ENCODE peak calls at places on chromosomes 1 and 21, in four cellular contexts. J, P, Q and M are unnamed samples.

GRCh38 chr21:14084068-14084501 is 126.7 kb downstream of the LIPI start:
- DNase-seq in J (no peak), P (no peak), Q (no peak), M (no peak)

GRCh38 chr1:219913005-219913404 is 15.4 kb downstream of the SLC30A10 start:
- DNase-seq in J (no peak), P (no peak), Q (no peak), M (no peak)

GRCh38 chr1:6757719-6758435 is 27.4 kb upstream of the CAMTA1 start:
- DNase-seq in J (no peak), P (peak; percentile 27), Q (no peak), M (no peak)

GRCh38 chr1:28104866-28105467 is 16.6 kb upstream of the EYA3 start:
- DNase-seq in J (peak; percentile 76), P (peak; percentile 48), Q (no peak), M (no peak)

GRCh38 chr21:44418108-44418875 is 37.0 kb upstream of the LRRC3 start:
- DNase-seq in J (no peak), P (no peak), Q (peak; percentile 60), M (no peak)

GRCh38 chr1:1374068-1374860 is 743 bp downstream of the AURKAIP1 start:
- DNase-seq in J (no peak), P (no peak), Q (peak; percentile 86), M (no peak)

GRCh38 chr1:8122160-8122476 is 96.0 kb upstream of the ERRFI1 start:
- DNase-seq in J (no peak), P (peak; percentile 46), Q (no peak), M (no peak)

GRCh38 chr1:211281322-211282022 is 22.3 kb downstream of the RCOR3 start:
- DNase-seq in J (no peak), P (peak; percentile 44), Q (no peak), M (no peak)

GRCh38 chr1:88191917-88192316 is 492.2 kb upstream of the PKN2 start:
- DNase-seq in J (no peak), P (no peak), Q (no peak), M (no peak)

GRCh38 chr1:160144921-160145320 is 6.5 kb upstream of the ATP1A4 start:
- DNase-seq in J (no peak), P (peak; percentile 9), Q (no peak), M (no peak)

GRCh38 chr1:234908571-234908970 is 220.1 kb downstream of the TOMM20 start:
- DNase-seq in J (no peak), P (no peak), Q (peak; percentile 49), M (no peak)

GRCh38 chr21:34129039-34129891 is 55.9 kb downstream of the MRPS6 start:
- DNase-seq in J (peak; percentile 23), P (peak; percentile 90), Q (no peak), M (no peak)

GRCh38 chr1:209504571-209504970 is 78.9 kb upstream of the CAMK1G start:
- DNase-seq in J (no peak), P (no peak), Q (no peak), M (no peak)

GRCh38 chr1:174337000-174337681 is 110.6 kb upstream of the GPR52 start:
- DNase-seq in J (no peak), P (no peak), Q (no peak), M (no peak)

GRCh38 chr1:236143104-236143948 is 987 bp downstream of the GPR137B start:
- DNase-seq in J (peak; percentile 62), P (peak; percentile 67), Q (no peak), M (no peak)

GRCh38 chr1:193104496-193104905 is 713 bp downstream of the GLRX2 start:
- DNase-seq in J (peak; percentile 71), P (peak; percentile 47), Q (peak; percentile 76), M (peak; percentile 58)

GRCh38 chr1:1619917-1620361 is 4.6 kb downstream of the MIB2 start:
- DNase-seq in J (no peak), P (no peak), Q (peak; percentile 69), M (no peak)

GRCh38 chr1:66395202-66396061 is 138.5 kb upstream of the SGIP1 start:
- DNase-seq in J (peak; percentile 57), P (peak; percentile 70), Q (no peak), M (no peak)

GRCh38 chr1:76998582-76999189 is 131.4 kb downstream of the ST6GALNAC5 start:
- DNase-seq in J (peak; percentile 83), P (peak; percentile 45), Q (no peak), M (no peak)

GRCh38 chr21:41366522-41367151 is 4.8 kb downstream of the MX2 start:
- DNase-seq in J (peak; percentile 89), P (peak; percentile 85), Q (no peak), M (peak; percentile 20)

GRCh38 chr1:171142081-171142450 is 43.0 kb upstream of the FMO2 start:
- DNase-seq in J (peak; percentile 61), P (peak; percentile 97), Q (peak; percentile 80), M (no peak)

GRCh38 chr1:171142451-171143121 is 42.5 kb upstream of the FMO2 start:
- DNase-seq in J (peak; percentile 72), P (peak; percentile 98), Q (no peak), M (no peak)

GRCh38 chr1:171139890-171140289 is 45.2 kb upstream of the FMO2 start:
- DNase-seq in J (peak; percentile 23), P (no peak), Q (no peak), M (no peak)

GRCh38 chr1:171140466-171140865 is 44.6 kb upstream of the FMO2 start:
- DNase-seq in J (peak; percentile 31), P (peak; percentile 32), Q (no peak), M (no peak)

GRCh38 chr1:171141336-171142051 is 43.6 kb upstream of the FMO2 start:
- DNase-seq in J (peak; percentile 74), P (peak; percentile 99), Q (peak; percentile 65), M (no peak)
- TF ChIP-seq CTCF in J (no peak), P (peak; percentile 54), Q (peak; percentile 19), M (no peak)

GRCh38 chr1:155141799-155142198 is 1.5 kb upstream of the DPM3 start:
- DNase-seq in J (no peak), P (no peak), Q (no peak), M (no peak)
- TF ChIP-seq CTCF in J (no peak), P (no peak), Q (no peak), M (no peak)

GRCh38 chr1:232630894-232631195 is 912 bp upstream of the SIPA1L2 start:
- DNase-seq in J (no peak), P (no peak), Q (no peak), M (no peak)
- TF ChIP-seq CTCF in J (no peak), P (no peak), Q (no peak), M (no peak)

DNA sequence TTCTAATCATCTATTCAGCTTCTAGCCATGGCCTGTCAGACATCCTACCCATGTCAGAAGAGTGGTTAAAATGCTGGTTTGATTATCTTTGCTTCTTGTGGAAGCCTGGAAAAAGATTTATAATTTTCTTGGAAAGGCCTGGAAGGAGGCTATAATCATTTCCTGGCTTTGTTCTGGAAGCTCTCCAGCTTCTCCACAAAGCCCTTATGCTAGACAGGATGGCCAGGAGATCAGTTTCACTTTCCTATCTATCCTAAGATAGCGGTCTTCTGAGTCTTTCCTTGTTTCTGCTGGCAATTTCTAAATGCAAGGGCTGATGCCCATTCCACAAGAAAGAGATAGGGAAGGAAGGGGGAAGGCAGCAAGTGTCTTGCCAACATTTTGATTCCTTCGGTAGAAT is 90.9 kb upstream of the SLC44A3 start:
- DNase-seq in J (peak; percentile 58), P (peak; percentile 88), Q (no peak), M (no peak)
- TF ChIP-seq CTCF in J (no peak), P (no peak), Q (no peak), M (no peak)

GRCh38 chr1:49677706-49678105 is 346.0 kb downstream of the AGBL4 start:
- DNase-seq in J (no peak), P (no peak), Q (no peak), M (no peak)
- TF ChIP-seq CTCF in J (no peak), P (no peak), Q (no peak), M (no peak)

DNA sequence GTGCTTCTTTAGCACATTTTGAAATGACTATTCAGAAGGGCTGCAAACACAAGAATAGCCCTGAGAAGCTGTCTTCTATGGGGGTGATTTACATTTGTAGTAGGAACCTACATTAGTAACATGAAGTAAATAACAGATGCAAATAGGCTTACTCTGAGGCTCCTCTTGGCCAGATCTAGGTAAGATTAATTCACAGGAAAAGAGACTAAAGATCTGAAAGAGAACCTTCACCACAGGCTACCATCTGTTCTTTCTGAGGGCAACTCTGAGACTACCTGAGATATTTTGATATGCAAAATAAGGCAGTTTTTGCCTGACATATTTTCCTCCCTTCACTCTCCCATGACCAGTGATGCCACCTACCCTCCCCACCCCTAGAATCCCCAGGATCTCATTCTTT is 1267.8 kb downstream of the PLA2G4A start:
- DNase-seq in J (no peak), P (no peak), Q (no peak), M (no peak)
- TF ChIP-seq CTCF in J (no peak), P (no peak), Q (no peak), M (no peak)

GRCh38 chr1:29396438-29397255 is 160.3 kb downstream of the PTPRU start:
- DNase-seq in J (no peak), P (peak; percentile 38), Q (no peak), M (no peak)
- TF ChIP-seq CTCF in J (no peak), P (no peak), Q (no peak), M (no peak)

GRCh38 chr1:243912347-243912746 is 62.3 kb upstream of the AKT3 start:
- DNase-seq in J (no peak), P (no peak), Q (no peak), M (no peak)

GRCh38 chr1:243916160-243916559 is 66.1 kb upstream of the AKT3 start:
- DNase-seq in J (peak; percentile 43), P (no peak), Q (no peak), M (no peak)

GRCh38 chr1:243921113-243921512 is 71.1 kb upstream of the AKT3 start:
- DNase-seq in J (no peak), P (no peak), Q (no peak), M (no peak)

GRCh38 chr1:243917863-243918565 is 68.0 kb upstream of the AKT3 start:
- DNase-seq in J (no peak), P (peak; percentile 32), Q (no peak), M (no peak)

GRCh38 chr1:243917177-243917862 is 67.3 kb upstream of the AKT3 start:
- DNase-seq in J (no peak), P (peak; percentile 83), Q (peak; percentile 75), M (peak; percentile 50)
- TF ChIP-seq CTCF in J (no peak), P (no peak), Q (no peak), M (no peak)

DNA sequence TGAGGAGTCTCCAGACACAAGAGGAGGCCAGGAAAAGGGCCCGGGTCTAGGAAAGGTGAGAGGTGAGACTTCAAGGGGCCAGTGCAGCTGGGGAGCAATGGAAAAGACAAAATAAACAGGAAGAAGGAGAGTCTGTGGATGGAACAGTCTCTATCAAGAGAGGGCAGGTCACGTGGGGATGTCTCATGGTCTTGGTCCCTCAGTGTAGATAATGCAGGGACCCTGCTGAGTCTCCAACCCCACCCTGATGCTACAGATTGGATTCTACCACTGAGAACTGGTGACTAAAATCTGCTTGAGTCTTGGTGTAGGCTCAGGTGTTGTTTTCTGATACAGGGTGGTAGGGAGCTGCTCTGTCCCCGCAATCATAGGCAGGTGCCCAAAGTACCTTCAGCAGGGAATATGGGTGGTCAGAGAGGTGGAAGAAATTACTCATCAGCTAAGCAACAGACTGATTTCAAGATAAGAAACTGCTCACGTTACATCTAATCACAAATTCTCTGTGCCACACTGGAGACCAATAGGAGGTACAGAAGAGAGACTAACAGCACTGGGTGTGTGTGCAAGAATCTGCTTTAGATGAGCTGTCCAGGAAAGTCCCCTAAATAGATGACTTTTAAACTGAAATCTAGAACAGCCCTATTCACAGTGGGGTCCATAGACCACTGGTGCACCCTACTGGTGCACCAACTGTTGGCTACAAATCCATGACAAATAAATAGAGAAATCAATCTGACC is 101.5 kb upstream of the TLR5 start:
- DNase-seq in J (peak; percentile 36), P (peak; percentile 14), Q (no peak), M (no peak)
- TF ChIP-seq CTCF in J (no peak), P (no peak), Q (peak; percentile 12), M (no peak)

GRCh38 chr1:244868484-244869363 is 4.4 kb upstream of the HNRNPU start:
- DNase-seq in J (no peak), P (no peak), Q (no peak), M (no peak)
- TF ChIP-seq CTCF in J (no peak), P (no peak), Q (no peak), M (no peak)